ENCODE peak calls at places on chromosomes 1 and 21, in nine cellular contexts. N is esophagus squamous epithelium; T is A549; S is mesenchymal stem cell; Y is neuronal stem cell; A is CD8-positive, alpha-beta memory T cell; C is tibial artery; V is SJSA1; U is aorta. Z is an unnamed sample.

GRCh38 chr1:203301331-203301668 is 4.0 kb upstream of the BTG2 start:
- DNase-seq in N (no peak), T (no peak), S (no peak), Y (no peak), A (no peak), C (no peak), V (no peak), U (no peak), Z (no peak)

GRCh38 chr1:198889732-198890131 is 250.9 kb downstream of the PTPRC start:
- DNase-seq in N (no peak), T (no peak), S (no peak), Y (no peak), A (no peak), C (no peak), V (no peak), U (no peak), Z (no peak)

GRCh38 chr1:38584408-38585037 is 275.0 kb downstream of the RRAGC start:
- DNase-seq in N (no peak), T (no peak), S (no peak), Y (no peak), A (no peak), C (no peak), V (no peak), U (no peak), Z (no peak)

GRCh38 chr1:247288341-247288740 is 32.5 kb downstream of the VN1R5 start:
- DNase-seq in N (no peak), T (no peak), S (no peak), Y (no peak), A (no peak), C (peak; percentile 15), V (peak; percentile 20), U (no peak), Z (no peak)

GRCh38 chr1:156295391-156295947 is at the start of gene GLMP:
- DNase-seq in N (no peak), T (peak; percentile 66), S (peak; percentile 63), Y (no peak), A (peak; percentile 58), C (peak; percentile 83), V (no peak), U (peak; percentile 89), Z (peak; percentile 20)

GRCh38 chr21:33327792-33328433 is 3.1 kb downstream of the IFNAR1 start:
- DNase-seq in N (no peak), T (no peak), S (no peak), Y (no peak), A (no peak), C (no peak), V (no peak), U (no peak), Z (no peak)

GRCh38 chr1:241802849-241803248 is 45.2 kb upstream of the EXO1 start:
- DNase-seq in N (no peak), T (peak; percentile 19), S (no peak), Y (no peak), A (no peak), C (no peak), V (peak; percentile 56), U (no peak), Z (no peak)

GRCh38 chr1:47996406-47997226 is 569 bp downstream of the TRABD2B start:
- DNase-seq in N (no peak), T (no peak), S (no peak), Y (no peak), A (no peak), C (peak; percentile 75), V (no peak), U (peak; percentile 80), Z (no peak)

GRCh38 chr1:115807723-115808122 is 33.2 kb downstream of the NHLH2 start:
- DNase-seq in N (no peak), T (peak; percentile 67), S (peak; percentile 70), Y (peak; percentile 59), A (peak; percentile 24), C (no peak), V (peak; percentile 62), U (no peak), Z (peak; percentile 25)

GRCh38 chr1:235105051-235106043 is 23.3 kb downstream of the TOMM20 start:
- DNase-seq in N (no peak), T (no peak), S (peak; percentile 18), Y (no peak), A (no peak), C (no peak), V (no peak), U (no peak), Z (no peak)

GRCh38 chr1:20211511-20211931 is 25.2 kb upstream of the PLA2G2C start:
- DNase-seq in N (no peak), T (peak; percentile 72), S (no peak), Y (no peak), A (no peak), C (no peak), V (no peak), U (no peak), Z (no peak)

GRCh38 chr1:155967410-155968400 is 10.6 kb downstream of the ARHGEF2 start:
- DNase-seq in N (no peak), T (no peak), S (peak; percentile 20), Y (no peak), A (peak; percentile 59), C (peak; percentile 78), V (no peak), U (no peak), Z (no peak)

DNA sequence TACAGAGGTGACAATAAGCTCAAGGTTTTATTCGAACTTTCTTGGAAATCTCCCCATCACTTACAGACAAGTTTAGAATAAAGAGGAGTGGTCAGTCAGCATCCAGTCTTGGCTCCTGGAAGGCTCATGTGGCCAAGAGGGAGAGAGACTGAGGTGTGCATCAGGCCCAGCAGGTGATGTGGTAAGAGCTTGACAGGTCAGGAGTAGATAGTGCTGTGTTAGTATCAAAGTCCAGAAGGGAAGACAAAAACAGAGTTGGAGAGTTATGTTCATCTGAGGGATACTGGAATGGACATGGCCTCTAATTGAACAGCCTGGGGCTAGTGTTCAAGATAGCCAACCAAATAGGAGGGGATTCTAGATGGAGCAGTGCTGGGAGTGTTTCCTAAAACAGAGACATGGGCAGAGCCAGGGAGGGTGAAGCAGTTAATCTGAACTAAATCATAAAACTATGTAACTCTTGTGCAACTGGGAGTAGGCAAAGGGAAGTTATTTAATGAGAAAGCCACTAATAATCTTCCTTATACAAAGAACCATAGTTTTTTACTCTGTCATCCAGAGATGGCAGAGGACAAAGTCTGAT is 120.7 kb upstream of the MARK1 start:
- DNase-seq in N (no peak), T (no peak), S (no peak), Y (no peak), A (no peak), C (no peak), V (no peak), U (no peak), Z (no peak)
- H3K27ac ChIP-seq in N (no peak overlapping the region), T (no peak overlapping the region), S (no peak overlapping the region), Y (no peak overlapping the region), A (no peak overlapping the region), C (no peak overlapping the region), V (no peak overlapping the region), U (no peak overlapping the region), Z (no peak overlapping the region)

DNA sequence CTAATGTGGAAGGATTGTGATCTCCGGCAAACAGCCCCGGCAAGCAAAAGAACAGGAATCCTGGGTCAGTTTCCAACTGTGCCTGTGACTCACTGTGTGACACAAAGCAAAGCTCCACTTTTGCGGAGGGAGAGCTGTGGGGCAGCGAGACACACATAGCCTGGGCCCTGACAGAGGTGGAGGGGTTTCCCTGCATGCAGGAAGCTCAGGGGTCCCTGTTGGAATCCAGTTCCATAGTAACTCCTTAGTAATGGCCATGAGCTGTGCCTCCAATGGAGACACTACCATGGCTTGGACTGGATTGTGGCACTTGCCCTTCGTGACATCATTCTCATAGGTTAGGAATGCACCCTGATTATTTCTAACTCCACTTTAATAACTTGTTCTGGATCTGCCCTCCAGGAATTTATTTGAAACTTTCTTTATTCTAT is 47.0 kb upstream of the ATF3 start:
- DNase-seq in N (no peak), T (peak; percentile 24), S (peak; percentile 79), Y (no peak), A (no peak), C (peak; percentile 86), V (peak; percentile 72), U (peak; percentile 88), Z (no peak)
- H3K27ac ChIP-seq in N (no peak overlapping the region), T (peak overlapping the region; percentile 72), S (peak overlapping the region; percentile 83), Y (no peak overlapping the region), A (no peak overlapping the region), C (peak overlapping the region; percentile 96), V (peak overlapping the region; percentile 75), U (peak overlapping the region; percentile 96), Z (no peak overlapping the region)

GRCh38 chr1:41241748-41242644 is at the start of gene SCMH1:
- DNase-seq in N (no peak), T (peak; percentile 30), S (peak; percentile 60), Y (peak; percentile 67), A (peak; percentile 58), C (peak; percentile 76), V (peak; percentile 52), U (peak; percentile 84), Z (peak; percentile 40)

GRCh38 chr1:41245659-41246058 is 3.6 kb upstream of the SCMH1 start:
- DNase-seq in N (no peak), T (no peak), S (peak; percentile 62), Y (no peak), A (no peak), C (no peak), V (no peak), U (no peak), Z (no peak)

GRCh38 chr1:41239988-41240610 is 2.0 kb downstream of the SCMH1 start:
- DNase-seq in N (no peak), T (peak; percentile 73), S (peak; percentile 75), Y (no peak), A (peak; percentile 15), C (no peak), V (no peak), U (no peak), Z (no peak)

GRCh38 chr1:41240806-41241747 is 1.0 kb downstream of the SCMH1 start:
- DNase-seq in N (no peak), T (peak; percentile 48), S (peak; percentile 62), Y (peak; percentile 37), A (peak; percentile 22), C (peak; percentile 84), V (peak; percentile 64), U (peak; percentile 89), Z (peak; percentile 33)

DNA sequence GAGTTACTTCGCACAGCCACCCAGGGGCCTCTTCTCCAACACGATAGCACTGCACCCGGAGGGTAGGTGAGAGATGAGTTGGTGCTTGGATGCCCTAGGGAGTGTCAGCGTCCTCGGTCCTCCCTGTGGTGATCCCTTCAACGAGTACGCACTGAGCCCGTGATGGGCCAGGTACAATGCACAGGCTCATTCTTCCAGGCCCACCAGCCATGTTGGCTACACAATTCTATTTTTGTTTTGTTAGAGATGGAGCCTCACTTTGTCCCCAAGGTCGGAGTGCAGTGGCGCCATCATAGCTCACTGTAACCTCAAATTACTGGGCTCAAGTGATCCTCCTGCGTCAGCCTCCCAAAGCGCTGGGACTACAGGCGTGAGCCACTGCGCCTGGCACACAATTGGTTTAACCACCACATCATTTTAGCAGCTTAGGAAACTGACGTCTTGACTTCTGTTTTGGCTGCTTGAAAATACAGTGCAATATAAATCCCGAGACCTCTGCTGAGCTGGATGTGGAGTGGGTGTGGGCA is 602 bp upstream of the SCMH1 start:
- DNase-seq in N (no peak), T (no peak), S (peak; percentile 29), Y (no peak), A (no peak), C (no peak), V (no peak), U (no peak), Z (no peak)
- H3K27ac ChIP-seq in N (peak overlapping the region; percentile 92), T (peak overlapping the region; percentile 100), S (no peak overlapping the region), Y (no peak overlapping the region), A (peak overlapping the region; percentile 60), C (peak overlapping the region; percentile 100), V (peak overlapping the region; percentile 93), U (peak overlapping the region; percentile 35), Z (peak overlapping the region; percentile 7)

DNA sequence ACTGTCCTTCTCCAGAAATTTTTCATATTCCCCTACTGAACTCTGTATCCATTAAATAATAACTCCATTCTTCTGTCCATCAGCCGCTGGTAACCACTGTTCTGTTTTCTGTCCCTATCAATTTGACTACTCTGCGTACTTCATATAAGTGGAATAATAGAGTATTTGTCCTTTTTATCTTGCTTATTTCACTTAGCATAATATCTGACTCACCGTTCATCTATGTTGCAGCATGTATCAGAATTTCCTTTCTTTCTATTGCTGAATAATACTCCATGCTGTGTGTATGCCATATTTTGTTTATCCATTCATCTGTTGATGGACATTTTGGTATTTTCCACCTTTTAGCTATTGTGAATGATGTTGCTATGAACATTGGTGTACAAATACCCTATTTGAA is 71.9 kb downstream of the CEP350 start:
- DNase-seq in N (no peak), T (no peak), S (no peak), Y (no peak), A (no peak), C (no peak), V (no peak), U (no peak), Z (no peak)
- H3K27ac ChIP-seq in N (no peak overlapping the region), T (no peak overlapping the region), S (no peak overlapping the region), Y (no peak overlapping the region), A (no peak overlapping the region), C (no peak overlapping the region), V (no peak overlapping the region), U (no peak overlapping the region), Z (no peak overlapping the region)